ENCODE peak calls at places on chromosomes 7 and 10, in four cellular contexts. L, N, G and X are unnamed samples.

GRCh38 chr7:92731327-92732063 is 104.9 kb downstream of the CDK6 start:
- DNase-seq in L (no peak), G (peak), N (no peak), X (peak)

GRCh38 chr10:7561216-7561893 is 105.4 kb downstream of the ITIH5 start:
- DNase-seq in N (no peak), G (peak), L (no peak), X (no peak)

GRCh38 chr10:100825946-100826660 is 80.7 kb downstream of the PAX2 start:
- DNase-seq in N (no peak), L (no peak), G (no peak), X (no peak)

GRCh38 chr10:70887804-70888800 is at the start of gene PCBD1:
- DNase-seq in N (peak), L (no peak), G (peak), X (peak)

GRCh38 chr7:27204851-27205322 is 5.0 kb upstream of the HOXA13 start:
- DNase-seq in G (peak), L (no peak), N (peak), X (no peak)

GRCh38 chr7:148800677-148801076 is 83.4 kb downstream of the EZH2 start:
- DNase-seq in G (no peak), L (no peak), N (no peak), X (no peak)

GRCh38 chr7:158016171-158017087 is 571.2 kb downstream of the PTPRN2 start:
- DNase-seq in L (no peak), N (peak), G (no peak), X (no peak)

GRCh38 chr10:33337335-33337854 is 2.9 kb upstream of the NRP1 start:
- DNase-seq in L (peak), N (no peak), G (peak), X (peak)

GRCh38 chr7:55073051-55073511 is 54.3 kb downstream of the EGFR start:
- DNase-seq in G (no peak), L (peak), N (no peak), X (peak)

GRCh38 chr10:132798876-132799275 is 12.9 kb upstream of the NKX6-2 start:
- DNase-seq in L (no peak), N (no peak), G (no peak), X (no peak)

GRCh38 chr7:43637114-43637806 is 54.4 kb downstream of the STK17A start:
- DNase-seq in N (no peak), L (no peak), G (no peak), X (peak)

GRCh38 chr7:26658080-26658697 is 206.2 kb downstream of the SKAP2 start:
- DNase-seq in N (no peak), L (no peak), G (no peak), X (no peak)

GRCh38 chr10:25666276-25666675 is 267.8 kb upstream of the MYO3A start:
- DNase-seq in N (peak), L (no peak), G (peak), X (no peak)

GRCh38 chr10:93746844-93747284 is 10.9 kb upstream of the LGI1 start:
- DNase-seq in N (no peak), G (peak), L (peak), X (peak)

GRCh38 chr10:33623677-33624076 is 289.2 kb upstream of the NRP1 start:
- DNase-seq in N (no peak), G (no peak), L (no peak), X (no peak)

GRCh38 chr7:150958071-150958552 is 20.0 kb downstream of the KCNH2 start:
- DNase-seq in L (no peak), G (no peak), N (no peak), X (no peak)

GRCh38 chr7:21996641-21997040 is 50.9 kb upstream of the CDCA7L start:
- DNase-seq in G (peak), N (no peak), L (no peak), X (no peak)

GRCh38 chr10:118925404-118925803 is 104.1 kb upstream of the NANOS1 start:
- DNase-seq in G (no peak), L (no peak), N (no peak), X (no peak)

GRCh38 chr10:97892506-97892905 is 42.9 kb downstream of the GOLGA7B start:
- DNase-seq in L (no peak), N (no peak), G (no peak), X (no peak)

GRCh38 chr10:50635286-50635685 is 11.5 kb upstream of the SGMS1 start:
- DNase-seq in N (no peak), G (peak), L (peak), X (peak)

DNA sequence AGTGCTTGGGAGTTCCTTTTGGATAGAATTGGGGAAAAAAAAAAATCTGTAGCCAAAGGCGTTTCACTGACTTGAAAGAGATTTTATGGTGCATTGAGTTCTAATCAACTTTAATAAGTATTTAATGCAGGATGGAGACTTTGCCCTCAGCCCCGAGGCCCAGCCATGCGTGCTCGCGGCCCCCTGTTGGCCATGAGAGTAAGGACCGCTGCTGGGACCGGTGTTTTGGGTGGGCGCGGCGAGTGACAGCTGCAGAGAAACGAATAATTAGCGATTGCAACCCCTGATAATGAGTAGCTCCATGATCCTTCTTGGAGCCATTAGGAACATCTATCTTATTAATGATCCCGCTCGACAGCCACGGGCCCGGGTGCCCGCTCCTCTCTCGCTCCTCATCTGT is 347.4 kb downstream of the RPS24 start:
- DNase-seq in G (no peak), L (no peak), N (no peak), X (no peak)
- TF ChIP-seq CTCF in G (peak), L (peak), N (peak), X (peak)

DNA sequence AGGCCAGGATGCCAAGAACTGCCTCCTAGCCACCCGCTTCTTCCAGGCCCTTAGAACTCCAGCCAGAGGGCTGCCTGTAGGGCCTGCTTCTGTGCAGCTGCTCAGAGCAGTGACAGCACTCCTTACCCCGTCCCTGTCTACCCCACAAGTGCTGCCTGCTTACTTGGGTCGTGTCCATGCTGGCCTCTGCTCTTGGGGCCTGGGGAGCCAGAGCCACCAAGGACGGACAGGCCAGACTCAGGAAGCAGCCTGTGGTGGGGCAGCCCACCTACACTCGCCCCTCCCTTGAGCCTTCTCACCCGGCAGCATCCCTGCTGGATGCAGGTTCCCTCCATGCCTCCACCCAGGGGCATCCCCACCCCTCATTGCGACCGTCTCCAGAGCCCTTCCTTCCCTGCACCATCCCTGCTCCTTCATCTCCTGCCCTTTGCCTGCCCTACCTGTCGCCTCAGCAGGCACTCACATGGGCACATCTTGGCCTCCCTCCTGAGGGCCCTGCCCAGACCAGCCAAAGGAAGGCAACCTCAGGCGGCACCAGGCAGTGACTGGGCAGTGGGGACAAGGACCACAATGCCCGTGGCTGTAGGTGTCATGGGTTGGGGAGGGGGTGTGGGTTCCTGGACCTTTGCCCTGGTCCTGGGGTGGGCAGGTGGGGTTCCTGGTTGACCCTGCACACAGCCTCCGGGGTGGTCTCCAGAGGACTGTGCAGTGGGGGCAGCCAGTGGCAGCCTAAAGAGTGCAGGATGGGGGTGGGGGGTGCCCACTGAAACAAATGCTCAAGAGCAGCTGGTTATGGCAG is 78.0 kb upstream of the TNS3 start:
- DNase-seq in L (no peak), G (no peak), N (no peak), X (no peak)
- TF ChIP-seq CTCF in L (no peak), G (no peak), N (no peak), X (no peak)

DNA sequence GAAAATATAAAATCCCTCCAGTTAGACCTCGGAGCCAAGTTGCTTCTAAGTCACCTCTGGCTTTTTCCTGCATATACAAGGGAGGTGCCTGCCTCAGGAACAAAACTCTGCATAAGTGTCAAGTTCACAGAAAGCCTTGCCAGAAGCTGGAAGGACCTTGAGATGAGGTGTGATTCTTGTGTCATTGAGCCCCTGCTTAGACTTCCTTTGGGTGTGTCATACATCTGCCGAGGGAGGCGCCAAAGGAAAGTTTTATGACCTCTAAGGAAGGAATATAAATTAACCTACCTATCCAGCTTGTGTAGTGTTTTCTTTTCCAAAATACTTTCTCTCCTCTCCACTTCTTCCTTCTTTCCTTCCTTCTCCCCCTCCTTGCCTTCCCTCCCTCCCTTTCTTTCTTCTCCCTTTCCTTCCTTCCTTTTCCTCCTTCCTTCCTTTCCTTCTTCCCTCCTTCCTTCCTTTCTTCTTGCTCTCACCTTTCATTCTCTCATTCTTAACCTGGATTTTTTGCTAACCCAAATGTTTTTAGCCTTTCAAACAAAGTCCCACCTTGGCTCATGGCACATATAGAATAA is 75.1 kb downstream of the TRIL start:
- DNase-seq in G (no peak), N (no peak), L (no peak), X (no peak)
- TF ChIP-seq CTCF in G (no peak), N (no peak), L (no peak), X (no peak)

DNA sequence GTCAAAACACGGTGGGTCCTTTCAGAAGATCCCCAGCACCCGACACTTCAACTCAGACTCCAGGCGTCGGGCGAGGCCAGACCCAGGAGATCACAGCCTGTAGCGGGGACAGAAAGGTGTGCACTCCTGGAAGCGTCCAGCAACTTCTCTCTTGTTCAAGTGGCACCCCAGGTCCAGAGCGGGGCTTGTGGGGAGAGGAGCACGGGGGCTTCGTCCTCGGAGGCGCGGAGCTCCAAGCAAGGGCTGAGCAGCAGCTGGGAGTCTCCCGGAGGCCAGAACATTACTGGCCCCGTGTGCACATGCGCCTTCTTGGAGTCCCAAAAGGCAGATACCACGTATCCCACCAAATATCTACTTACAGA is 54.9 kb downstream of the ZRANB1 start:
- DNase-seq in L (no peak), G (no peak), N (no peak), X (no peak)
- TF ChIP-seq CTCF in L (no peak), G (no peak), N (no peak), X (no peak)

GRCh38 chr7:15967121-15967520 is 280.6 kb upstream of the MEOX2 start:
- DNase-seq in L (no peak), G (no peak), N (no peak), X (no peak)

GRCh38 chr7:15977663-15978062 is 291.2 kb upstream of the MEOX2 start:
- DNase-seq in N (no peak), L (peak), G (peak), X (peak)

GRCh38 chr7:15967551-15967950 is 281.1 kb upstream of the MEOX2 start:
- DNase-seq in N (no peak), G (no peak), L (no peak), X (no peak)

DNA sequence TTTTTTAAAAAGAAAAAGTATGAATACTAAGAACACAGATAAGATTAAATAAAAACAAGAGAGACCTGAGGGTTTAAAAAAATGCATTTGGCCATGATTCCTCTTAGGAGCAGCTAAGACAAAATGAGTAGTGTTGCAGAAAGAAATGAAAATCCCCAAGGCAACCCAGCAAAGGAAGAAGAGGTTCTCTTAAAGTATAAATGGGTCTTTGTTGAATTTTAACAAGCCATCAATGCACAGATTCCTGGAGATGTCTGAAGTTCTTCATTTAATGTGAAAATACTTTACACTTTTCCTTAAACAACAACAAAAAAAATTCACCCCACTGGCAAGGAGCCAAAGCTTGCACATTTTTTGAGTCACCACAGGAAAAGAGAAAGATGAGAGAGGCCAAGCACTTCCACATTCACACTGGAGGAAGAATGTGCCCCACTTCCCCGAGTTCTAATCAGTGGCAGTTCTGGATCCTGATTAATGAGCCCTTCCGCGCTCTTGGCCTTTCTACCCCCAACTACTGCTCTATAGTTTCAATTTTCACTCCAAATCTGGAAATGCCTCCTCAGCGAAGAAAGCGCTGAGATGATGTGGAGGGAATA is 286.4 kb upstream of the MEOX2 start:
- DNase-seq in L (no peak), N (no peak), G (peak), X (peak)
- TF ChIP-seq CTCF in L (no peak), N (no peak), G (no peak), X (no peak)

GRCh38 chr7:121126801-121127534 is 138.5 kb downstream of the CPED1 start:
- DNase-seq in N (no peak), G (peak), L (no peak), X (no peak)
- TF ChIP-seq CTCF in N (no peak), G (peak), L (no peak), X (peak)

GRCh38 chr7:42618649-42619315 is 293.1 kb downstream of the C7orf25 start:
- DNase-seq in L (no peak), N (no peak), G (no peak), X (no peak)
- TF ChIP-seq CTCF in L (no peak), N (no peak), G (no peak), X (no peak)